ENCODE peak calls at places on chromosomes 16 and 17, in nine cellular contexts. K is upper lobe of left lung, A is HFF-Myc, T is germinal center, F is endothelial cell, P is EL, N is A549, C is AG10803, V is NCI-H345. Y is an unnamed sample.

GRCh38 chr17:73471924-73472323 is 160.1 kb upstream of the CDC42EP4 start:
- DNase-seq in K (no peak), A (no peak), T (no peak), F (no peak), P (no peak), N (no peak), C (no peak), V (no peak), Y (no peak)

GRCh38 chr17:15446036-15446435 is 21.4 kb downstream of the CDRT4 start:
- DNase-seq in K (no peak), A (no peak), T (no peak), F (no peak), P (no peak), N (no peak), C (no peak), V (no peak), Y (no peak)

GRCh38 chr16:74034862-74035261 is 261.8 kb upstream of the PSMD7 start:
- DNase-seq in K (no peak), A (peak), T (no peak), F (peak), P (peak), N (peak), C (peak), V (peak), Y (no peak)

GRCh38 chr17:30905742-30906100 is 317 bp downstream of the TEFM start:
- DNase-seq in K (no peak), A (no peak), T (no peak), F (peak), P (no peak), N (peak), C (no peak), V (no peak), Y (no peak)

GRCh38 chr16:11716330-11716729 is 26.3 kb downstream of the TXNDC11 start:
- DNase-seq in K (no peak), A (no peak), T (no peak), F (no peak), P (no peak), N (no peak), C (no peak), V (no peak), Y (no peak)

GRCh38 chr17:43531955-43532354 is 14.2 kb downstream of the ETV4 start:
- DNase-seq in K (no peak), A (no peak), T (no peak), F (no peak), P (peak), N (no peak), C (no peak), V (no peak), Y (no peak)

GRCh38 chr17:34207572-34207971 is 47.5 kb upstream of the CCL2 start:
- DNase-seq in K (no peak), A (no peak), T (no peak), F (no peak), P (peak), N (no peak), C (peak), V (no peak), Y (no peak)

GRCh38 chr17:77453613-77454559 is 313.1 kb downstream of the SEC14L1 start:
- DNase-seq in K (peak), A (no peak), T (no peak), F (no peak), P (no peak), N (no peak), C (no peak), V (no peak), Y (no peak)

GRCh38 chr17:7840875-7841274 is 6.9 kb downstream of the KDM6B start:
- DNase-seq in K (no peak), A (no peak), T (no peak), F (no peak), P (no peak), N (no peak), C (no peak), V (no peak), Y (no peak)

GRCh38 chr17:74547736-74548135 is 1.8 kb upstream of the CD300C start:
- DNase-seq in K (no peak), A (no peak), T (no peak), F (peak), P (no peak), N (no peak), C (no peak), V (peak), Y (no peak)

GRCh38 chr16:27154573-27155521 is 48.5 kb upstream of the KDM8 start:
- DNase-seq in K (peak), A (peak), T (peak), F (peak), P (peak), N (peak), C (peak), V (peak), Y (peak)

GRCh38 chr16:87145181-87146176 is 171.7 kb downstream of the C16orf95 start:
- DNase-seq in K (no peak), A (peak), T (no peak), F (no peak), P (peak), N (no peak), C (peak), V (no peak), Y (no peak)

GRCh38 chr17:68775338-68775737 is 174.2 kb upstream of the FAM20A start:
- DNase-seq in K (no peak), A (no peak), T (no peak), F (no peak), P (no peak), N (no peak), C (peak), V (no peak), Y (no peak)

GRCh38 chr16:23519282-23519681 is 9.0 kb upstream of the GGA2 start:
- DNase-seq in K (no peak), A (no peak), T (peak), F (no peak), P (no peak), N (peak), C (no peak), V (no peak), Y (no peak)

GRCh38 chr17:81621494-81622230 is 15.2 kb downstream of the NPLOC4 start:
- DNase-seq in K (no peak), A (no peak), T (no peak), F (no peak), P (no peak), N (no peak), C (no peak), V (no peak), Y (no peak)

GRCh38 chr16:67563708-67564468 is 1.6 kb downstream of the CTCF start:
- DNase-seq in K (peak), A (peak), T (peak), F (no peak), P (peak), N (no peak), C (peak), V (peak), Y (no peak)

GRCh38 chr17:40062347-40063033 is at the start of gene THRA:
- DNase-seq in K (peak), A (no peak), T (peak), F (peak), P (peak), N (peak), C (peak), V (peak), Y (peak)

GRCh38 chr16:83393196-83393981 is 414.4 kb upstream of the HSBP1 start:
- DNase-seq in K (no peak), A (no peak), T (no peak), F (no peak), P (peak), N (no peak), C (peak), V (no peak), Y (no peak)

GRCh38 chr17:31527606-31528005 is 136.1 kb downstream of the RAB11FIP4 start:
- DNase-seq in K (no peak), A (no peak), T (no peak), F (no peak), P (no peak), N (no peak), C (no peak), V (no peak), Y (no peak)

GRCh38 chr16:87713469-87714229 is 52.1 kb downstream of the KLHDC4 start:
- DNase-seq in K (no peak), A (no peak), T (peak), F (no peak), P (no peak), N (no peak), C (no peak), V (no peak), Y (no peak)

GRCh38 chr16:53484542-53484941 is 18.5 kb downstream of the AKTIP start:
- DNase-seq in K (no peak), A (no peak), T (no peak), F (no peak), P (no peak), N (no peak), C (no peak), V (no peak), Y (no peak)

GRCh38 chr16:67723940-67724339 is 4.8 kb upstream of the GFOD2 start:
- DNase-seq in K (no peak), A (no peak), T (no peak), F (no peak), P (no peak), N (no peak), C (no peak), V (no peak), Y (no peak)

GRCh38 chr17:18033442-18034099 is 5.4 kb downstream of the ATPAF2 start:
- DNase-seq in K (peak), A (peak), T (peak), F (peak), P (peak), N (peak), C (peak), V (peak), Y (no peak)

GRCh38 chr16:68272501-68273209 is 8.3 kb downstream of the SLC7A6 start:
- DNase-seq in K (peak), A (no peak), T (peak), F (no peak), P (no peak), N (no peak), C (no peak), V (peak), Y (no peak)

GRCh38 chr17:61425682-61426481 is 26.2 kb downstream of the TBX2 start:
- DNase-seq in K (no peak), A (no peak), T (no peak), F (no peak), P (no peak), N (no peak), C (no peak), V (no peak), Y (no peak)

GRCh38 chr16:363110-364090 is 6.9 kb downstream of the MRPL28 start:
- DNase-seq in K (no peak), A (no peak), T (no peak), F (no peak), P (no peak), N (no peak), C (no peak), V (no peak), Y (no peak)

GRCh38 chr17:6496636-6497441 is 52.6 kb downstream of the PIMREG start:
- DNase-seq in K (peak), A (no peak), T (no peak), F (no peak), P (no peak), N (no peak), C (no peak), V (no peak), Y (peak)

GRCh38 chr16:28596840-28597691 is at the start of gene SULT1A2:
- DNase-seq in K (peak), A (no peak), T (no peak), F (no peak), P (no peak), N (no peak), C (no peak), V (no peak), Y (no peak)

GRCh38 chr16:78666318-78666717 is 566.9 kb downstream of the WWOX start:
- DNase-seq in K (no peak), A (no peak), T (no peak), F (no peak), P (no peak), N (no peak), C (no peak), V (no peak), Y (no peak)

GRCh38 chr16:14334366-14335105 is 263.4 kb downstream of the MRTFB start:
- DNase-seq in K (no peak), A (peak), T (no peak), F (no peak), P (peak), N (no peak), C (peak), V (no peak), Y (no peak)

GRCh38 chr16:85644093-85644712 is 31.1 kb downstream of the GSE1 start:
- DNase-seq in K (no peak), A (no peak), T (no peak), F (no peak), P (no peak), N (no peak), C (no peak), V (no peak), Y (no peak)

GRCh38 chr17:75587718-75588545 is at the start of gene MYO15B:
- DNase-seq in K (peak), A (no peak), T (peak), F (peak), P (no peak), N (no peak), C (no peak), V (peak), Y (peak)

GRCh38 chr17:80941743-80942211 is 49.9 kb upstream of the CHMP6 start:
- DNase-seq in K (no peak), A (no peak), T (no peak), F (no peak), P (no peak), N (no peak), C (peak), V (no peak), Y (no peak)

GRCh38 chr17:6683081-6683684 is 30.0 kb downstream of the SLC13A5 start:
- DNase-seq in K (no peak), A (no peak), T (no peak), F (no peak), P (no peak), N (no peak), C (no peak), V (no peak), Y (no peak)

Y was measured in cardiac septum.